ENCODE peak calls at places on chromosomes 7 and 10, in nine cellular contexts. One of them, this sample, is unnamed.

GRCh38 chr7:156515911-156516790 is 124.4 kb upstream of the RNF32 start:
- DNase-seq in GM23338: no peak
- DNase-seq in suprapubic skin: no peak
- DNase-seq in stomach: no peak
- DNase-seq in upper lobe of left lung: no peak
- DNase-seq in HCT116: no peak
- DNase-seq in endothelial cell of umbilical vein: no peak
- DNase-seq in prostate gland: no peak
- DNase-seq in GM12892: no peak
- DNase-seq in this sample: peak; percentile 26

GRCh38 chr7:108653526-108653925 is 83.9 kb downstream of the DNAJB9 start:
- DNase-seq in GM23338: no peak
- DNase-seq in suprapubic skin: no peak
- DNase-seq in stomach: no peak
- DNase-seq in upper lobe of left lung: no peak
- DNase-seq in HCT116: no peak
- DNase-seq in endothelial cell of umbilical vein: no peak
- DNase-seq in prostate gland: no peak
- DNase-seq in GM12892: no peak
- DNase-seq in this sample: no peak

GRCh38 chr7:21011153-21011552 is 224.5 kb upstream of the SP8 start:
- DNase-seq in GM23338: no peak
- DNase-seq in suprapubic skin: no peak
- DNase-seq in stomach: no peak
- DNase-seq in upper lobe of left lung: no peak
- DNase-seq in HCT116: peak; percentile 90
- DNase-seq in endothelial cell of umbilical vein: no peak
- DNase-seq in prostate gland: no peak
- DNase-seq in GM12892: no peak
- DNase-seq in this sample: no peak

GRCh38 chr7:2399848-2400587 is 3.4 kb upstream of the CHST12 start:
- DNase-seq in GM23338: no peak
- DNase-seq in suprapubic skin: peak; percentile 89
- DNase-seq in stomach: peak; percentile 86
- DNase-seq in upper lobe of left lung: peak; percentile 82
- DNase-seq in HCT116: no peak
- DNase-seq in endothelial cell of umbilical vein: peak; percentile 96
- DNase-seq in prostate gland: peak; percentile 77
- DNase-seq in GM12892: no peak
- DNase-seq in this sample: peak; percentile 75

GRCh38 chr7:105496501-105496900 is 25.6 kb downstream of the PUS7 start:
- DNase-seq in GM23338: no peak
- DNase-seq in suprapubic skin: no peak
- DNase-seq in stomach: no peak
- DNase-seq in upper lobe of left lung: no peak
- DNase-seq in HCT116: no peak
- DNase-seq in endothelial cell of umbilical vein: peak; percentile 90
- DNase-seq in prostate gland: no peak
- DNase-seq in GM12892: no peak
- DNase-seq in this sample: no peak

GRCh38 chr10:1348773-1349050 is 292.5 kb downstream of the WDR37 start:
- DNase-seq in GM23338: no peak
- DNase-seq in suprapubic skin: no peak
- DNase-seq in stomach: no peak
- DNase-seq in upper lobe of left lung: no peak
- DNase-seq in HCT116: no peak
- DNase-seq in endothelial cell of umbilical vein: no peak
- DNase-seq in prostate gland: no peak
- DNase-seq in GM12892: no peak
- DNase-seq in this sample: no peak

GRCh38 chr7:78777844-78778243 is 675.6 kb downstream of the MAGI2 start:
- DNase-seq in GM23338: no peak
- DNase-seq in suprapubic skin: no peak
- DNase-seq in stomach: no peak
- DNase-seq in upper lobe of left lung: no peak
- DNase-seq in HCT116: no peak
- DNase-seq in endothelial cell of umbilical vein: no peak
- DNase-seq in prostate gland: no peak
- DNase-seq in GM12892: no peak
- DNase-seq in this sample: no peak

GRCh38 chr10:78544447-78545085 is 510.9 kb downstream of the RPS24 start:
- DNase-seq in GM23338: no peak
- DNase-seq in suprapubic skin: no peak
- DNase-seq in stomach: no peak
- DNase-seq in upper lobe of left lung: no peak
- DNase-seq in HCT116: no peak
- DNase-seq in endothelial cell of umbilical vein: no peak
- DNase-seq in prostate gland: no peak
- DNase-seq in GM12892: no peak
- DNase-seq in this sample: no peak

GRCh38 chr10:31299119-31299518 is 19.9 kb upstream of the ZEB1 start:
- DNase-seq in GM23338: no peak
- DNase-seq in suprapubic skin: no peak
- DNase-seq in stomach: no peak
- DNase-seq in upper lobe of left lung: no peak
- DNase-seq in HCT116: no peak
- DNase-seq in endothelial cell of umbilical vein: peak; percentile 47
- DNase-seq in prostate gland: no peak
- DNase-seq in GM12892: no peak
- DNase-seq in this sample: no peak

GRCh38 chr7:6489612-6490011 is 41.9 kb upstream of the DAGLB start:
- DNase-seq in GM23338: peak; percentile 59
- DNase-seq in suprapubic skin: no peak
- DNase-seq in stomach: no peak
- DNase-seq in upper lobe of left lung: no peak
- DNase-seq in HCT116: peak; percentile 16
- DNase-seq in endothelial cell of umbilical vein: no peak
- DNase-seq in prostate gland: no peak
- DNase-seq in GM12892: no peak
- DNase-seq in this sample: no peak

GRCh38 chr7:50369408-50370026 is 65.0 kb downstream of the IKZF1 start:
- DNase-seq in GM23338: peak; percentile 85
- DNase-seq in suprapubic skin: no peak
- DNase-seq in stomach: no peak
- DNase-seq in upper lobe of left lung: no peak
- DNase-seq in HCT116: peak; percentile 50
- DNase-seq in endothelial cell of umbilical vein: peak; percentile 8
- DNase-seq in prostate gland: no peak
- DNase-seq in GM12892: no peak
- DNase-seq in this sample: no peak

GRCh38 chr10:5629789-5630436 is 36.5 kb downstream of the ASB13 start:
- DNase-seq in GM23338: peak; percentile 81
- DNase-seq in suprapubic skin: no peak
- DNase-seq in stomach: peak; percentile 84
- DNase-seq in upper lobe of left lung: peak; percentile 84
- DNase-seq in HCT116: peak; percentile 61
- DNase-seq in endothelial cell of umbilical vein: peak; percentile 65
- DNase-seq in prostate gland: peak; percentile 50
- DNase-seq in GM12892: no peak
- DNase-seq in this sample: peak; percentile 89

GRCh38 chr7:48087349-48087748 is 1.7 kb upstream of the UPP1 start:
- DNase-seq in GM23338: peak; percentile 24
- DNase-seq in suprapubic skin: no peak
- DNase-seq in stomach: no peak
- DNase-seq in upper lobe of left lung: no peak
- DNase-seq in HCT116: no peak
- DNase-seq in endothelial cell of umbilical vein: peak; percentile 47
- DNase-seq in prostate gland: no peak
- DNase-seq in GM12892: no peak
- DNase-seq in this sample: no peak

GRCh38 chr7:48089415-48089975 is 430 bp downstream of the UPP1 start:
- DNase-seq in GM23338: peak; percentile 91
- DNase-seq in suprapubic skin: peak; percentile 89
- DNase-seq in stomach: peak; percentile 51
- DNase-seq in upper lobe of left lung: peak; percentile 56
- DNase-seq in HCT116: no peak
- DNase-seq in endothelial cell of umbilical vein: no peak
- DNase-seq in prostate gland: peak; percentile 35
- DNase-seq in GM12892: peak; percentile 27
- DNase-seq in this sample: peak; percentile 74

GRCh38 chr7:48088559-48089414 is at the start of gene UPP1:
- DNase-seq in GM23338: peak; percentile 95
- DNase-seq in suprapubic skin: peak; percentile 97
- DNase-seq in stomach: peak; percentile 88
- DNase-seq in upper lobe of left lung: peak; percentile 98
- DNase-seq in HCT116: peak; percentile 73
- DNase-seq in endothelial cell of umbilical vein: peak; percentile 85
- DNase-seq in prostate gland: peak; percentile 77
- DNase-seq in GM12892: peak; percentile 67
- DNase-seq in this sample: peak; percentile 97

GRCh38 chr7:48091506-48092433 is 2.7 kb downstream of the UPP1 start:
- DNase-seq in GM23338: no peak
- DNase-seq in suprapubic skin: no peak
- DNase-seq in stomach: no peak
- DNase-seq in upper lobe of left lung: no peak
- DNase-seq in HCT116: no peak
- DNase-seq in endothelial cell of umbilical vein: no peak
- DNase-seq in prostate gland: no peak
- DNase-seq in GM12892: no peak
- DNase-seq in this sample: no peak

DNA sequence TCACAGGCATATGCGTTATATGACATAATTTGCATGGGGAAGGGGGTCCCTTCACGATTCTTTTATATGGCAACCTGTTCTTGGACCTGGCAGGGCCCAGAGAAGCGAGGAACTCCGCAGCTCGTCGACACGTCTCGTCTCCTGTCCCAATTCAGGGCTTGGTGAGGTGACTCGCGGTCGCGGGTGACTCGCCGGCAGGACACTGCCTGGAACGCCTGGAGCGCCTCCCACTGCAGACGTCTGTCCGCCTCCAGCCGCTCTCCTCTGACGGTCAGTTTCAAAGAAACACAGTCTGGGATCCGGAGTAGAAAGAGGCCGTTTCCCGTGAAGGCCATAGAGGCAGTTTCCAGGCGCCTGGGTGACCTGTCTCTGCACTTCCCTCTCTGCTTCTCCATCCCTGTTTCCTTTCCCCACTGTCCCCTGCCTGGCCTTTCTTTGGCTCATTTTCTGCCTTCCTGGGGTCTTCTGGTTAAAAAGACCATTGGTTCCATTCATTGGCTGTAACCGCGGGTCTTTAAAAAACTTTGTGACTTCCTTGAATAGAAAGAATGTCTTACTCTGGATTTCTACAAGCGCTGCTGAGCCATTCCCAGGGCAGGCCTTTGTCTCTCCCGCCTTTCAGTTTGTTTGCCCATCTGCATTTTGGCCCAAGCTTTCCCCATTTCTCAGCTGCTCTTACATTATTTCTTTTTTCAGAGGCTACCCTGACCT is 1.2 kb downstream of the UPP1 start:
- DNase-seq in GM23338: peak; percentile 77
- DNase-seq in suprapubic skin: no peak
- DNase-seq in stomach: no peak
- DNase-seq in upper lobe of left lung: peak; percentile 58
- DNase-seq in HCT116: no peak
- DNase-seq in endothelial cell of umbilical vein: peak; percentile 73
- DNase-seq in prostate gland: no peak
- DNase-seq in GM12892: no peak
- DNase-seq in this sample: peak; percentile 47
- TF ChIP-seq POLR2AphosphoS5 in GM23338: no peak
- TF ChIP-seq POLR2AphosphoS5 in suprapubic skin: no peak
- TF ChIP-seq POLR2AphosphoS5 in stomach: no peak
- TF ChIP-seq POLR2AphosphoS5 in upper lobe of left lung: peak; percentile 38
- TF ChIP-seq POLR2AphosphoS5 in HCT116: no peak
- TF ChIP-seq POLR2AphosphoS5 in endothelial cell of umbilical vein: no peak
- TF ChIP-seq POLR2AphosphoS5 in prostate gland: no peak
- TF ChIP-seq POLR2AphosphoS5 in GM12892: no peak
- TF ChIP-seq POLR2AphosphoS5 in this sample: no peak

GRCh38 chr10:62038609-62039190 is 137.2 kb downstream of the ARID5B start:
- DNase-seq in GM23338: peak; percentile 81
- DNase-seq in suprapubic skin: peak; percentile 79
- DNase-seq in stomach: peak; percentile 76
- DNase-seq in upper lobe of left lung: peak; percentile 74
- DNase-seq in HCT116: peak; percentile 38
- DNase-seq in endothelial cell of umbilical vein: peak; percentile 85
- DNase-seq in prostate gland: peak; percentile 70
- DNase-seq in GM12892: peak; percentile 34
- DNase-seq in this sample: peak; percentile 85
- TF ChIP-seq POLR2AphosphoS5 in GM23338: no peak
- TF ChIP-seq POLR2AphosphoS5 in suprapubic skin: peak; percentile 56
- TF ChIP-seq POLR2AphosphoS5 in stomach: peak; percentile 8
- TF ChIP-seq POLR2AphosphoS5 in upper lobe of left lung: no peak
- TF ChIP-seq POLR2AphosphoS5 in HCT116: no peak
- TF ChIP-seq POLR2AphosphoS5 in endothelial cell of umbilical vein: no peak
- TF ChIP-seq POLR2AphosphoS5 in prostate gland: peak; percentile 46
- TF ChIP-seq POLR2AphosphoS5 in GM12892: no peak
- TF ChIP-seq POLR2AphosphoS5 in this sample: no peak

GRCh38 chr7:75925717-75926435 is 10.9 kb downstream of the POR start:
- DNase-seq in GM23338: no peak
- DNase-seq in suprapubic skin: no peak
- DNase-seq in stomach: no peak
- DNase-seq in upper lobe of left lung: no peak
- DNase-seq in HCT116: no peak
- DNase-seq in endothelial cell of umbilical vein: no peak
- DNase-seq in prostate gland: no peak
- DNase-seq in GM12892: no peak
- DNase-seq in this sample: no peak

GRCh38 chr7:75931676-75932075 is 16.7 kb downstream of the POR start:
- DNase-seq in GM23338: no peak
- DNase-seq in suprapubic skin: no peak
- DNase-seq in stomach: no peak
- DNase-seq in upper lobe of left lung: no peak
- DNase-seq in HCT116: no peak
- DNase-seq in endothelial cell of umbilical vein: no peak
- DNase-seq in prostate gland: no peak
- DNase-seq in GM12892: no peak
- DNase-seq in this sample: no peak

GRCh38 chr7:75924884-75925283 is 9.9 kb downstream of the POR start:
- DNase-seq in GM23338: no peak
- DNase-seq in suprapubic skin: no peak
- DNase-seq in stomach: no peak
- DNase-seq in upper lobe of left lung: no peak
- DNase-seq in HCT116: no peak
- DNase-seq in endothelial cell of umbilical vein: no peak
- DNase-seq in prostate gland: no peak
- DNase-seq in GM12892: no peak
- DNase-seq in this sample: no peak

GRCh38 chr7:75924251-75924650 is 9.3 kb downstream of the POR start:
- DNase-seq in GM23338: no peak
- DNase-seq in suprapubic skin: no peak
- DNase-seq in stomach: no peak
- DNase-seq in upper lobe of left lung: no peak
- DNase-seq in HCT116: no peak
- DNase-seq in endothelial cell of umbilical vein: no peak
- DNase-seq in prostate gland: no peak
- DNase-seq in GM12892: no peak
- DNase-seq in this sample: no peak

GRCh38 chr7:75928600-75928939 is 13.6 kb downstream of the POR start:
- DNase-seq in GM23338: no peak
- DNase-seq in suprapubic skin: no peak
- DNase-seq in stomach: no peak
- DNase-seq in upper lobe of left lung: no peak
- DNase-seq in HCT116: no peak
- DNase-seq in endothelial cell of umbilical vein: no peak
- DNase-seq in prostate gland: no peak
- DNase-seq in GM12892: no peak
- DNase-seq in this sample: no peak
- TF ChIP-seq POLR2AphosphoS5 in GM23338: no peak
- TF ChIP-seq POLR2AphosphoS5 in suprapubic skin: no peak
- TF ChIP-seq POLR2AphosphoS5 in stomach: no peak
- TF ChIP-seq POLR2AphosphoS5 in upper lobe of left lung: no peak
- TF ChIP-seq POLR2AphosphoS5 in HCT116: no peak
- TF ChIP-seq POLR2AphosphoS5 in endothelial cell of umbilical vein: no peak
- TF ChIP-seq POLR2AphosphoS5 in prostate gland: no peak
- TF ChIP-seq POLR2AphosphoS5 in GM12892: no peak
- TF ChIP-seq POLR2AphosphoS5 in this sample: no peak

GRCh38 chr10:3054183-3054815 is 13.0 kb upstream of the PFKP start:
- DNase-seq in GM23338: peak; percentile 8
- DNase-seq in suprapubic skin: no peak
- DNase-seq in stomach: no peak
- DNase-seq in upper lobe of left lung: no peak
- DNase-seq in HCT116: no peak
- DNase-seq in endothelial cell of umbilical vein: no peak
- DNase-seq in prostate gland: no peak
- DNase-seq in GM12892: no peak
- DNase-seq in this sample: no peak
- TF ChIP-seq POLR2AphosphoS5 in GM23338: no peak
- TF ChIP-seq POLR2AphosphoS5 in suprapubic skin: no peak
- TF ChIP-seq POLR2AphosphoS5 in stomach: no peak
- TF ChIP-seq POLR2AphosphoS5 in upper lobe of left lung: no peak
- TF ChIP-seq POLR2AphosphoS5 in HCT116: no peak
- TF ChIP-seq POLR2AphosphoS5 in endothelial cell of umbilical vein: no peak
- TF ChIP-seq POLR2AphosphoS5 in prostate gland: no peak
- TF ChIP-seq POLR2AphosphoS5 in GM12892: no peak
- TF ChIP-seq POLR2AphosphoS5 in this sample: no peak

This sample was measured in transverse colon.